ENCODE peak calls at places on chromosomes 16 and 17, in five cellular contexts. G is HCT116, T is HepG2, O is K562, R is H1. J is an unnamed sample.

GRCh38 chr16:67305216-67306071 is 21.1 kb downstream of the KCTD19 start:
- DNase-seq in G (no peak), T (no peak), O (peak), R (no peak), J (peak)

GRCh38 chr17:27473748-27474609 is 17.7 kb downstream of the KSR1 start:
- DNase-seq in G (no peak), T (no peak), O (peak), R (no peak), J (no peak)

GRCh38 chr16:414395-415169 is 10.9 kb upstream of the RAB11FIP3 start:
- DNase-seq in G (no peak), T (no peak), O (no peak), R (no peak), J (no peak)

GRCh38 chr16:50677351-50677750 is 3.8 kb downstream of the SNX20 start:
- DNase-seq in G (no peak), T (no peak), O (peak), R (no peak), J (peak)

GRCh38 chr16:30416624-30417298 is 9.4 kb downstream of the ZNF771 start:
- DNase-seq in G (no peak), T (no peak), O (no peak), R (no peak), J (no peak)

GRCh38 chr17:16287563-16288027 is 65.7 kb downstream of the CENPV start:
- DNase-seq in G (no peak), T (peak), O (peak), R (no peak), J (no peak)

GRCh38 chr16:16197966-16198365 is 25.3 kb downstream of the ABCC6 start:
- DNase-seq in G (no peak), T (no peak), O (no peak), R (no peak), J (no peak)

GRCh38 chr16:58658796-58659211 is 25.8 kb downstream of the SLC38A7 start:
- DNase-seq in G (no peak), T (no peak), O (no peak), R (no peak), J (no peak)

GRCh38 chr16:1189455-1189854 is 35.6 kb downstream of the TPSG1 start:
- DNase-seq in G (no peak), T (no peak), O (no peak), R (no peak), J (no peak)

GRCh38 chr16:14564881-14565687 is 65.0 kb downstream of the PARN start:
- DNase-seq in G (no peak), T (peak), O (no peak), R (no peak), J (no peak)

GRCh38 chr16:64865037-64865696 is 256.7 kb downstream of the CDH11 start:
- DNase-seq in G (no peak), T (no peak), O (no peak), R (no peak), J (no peak)

GRCh38 chr16:86704516-86704915 is 126.2 kb downstream of the FOXL1 start:
- DNase-seq in G (no peak), T (no peak), O (no peak), R (no peak), J (no peak)

GRCh38 chr17:27634781-27635180 is 3.8 kb downstream of the LGALS9 start:
- DNase-seq in G (no peak), T (no peak), O (no peak), R (no peak), J (no peak)

GRCh38 chr16:73337897-73338296 is 290.0 kb upstream of the ZFHX3 start:
- DNase-seq in G (no peak), T (no peak), O (no peak), R (no peak), J (no peak)

GRCh38 chr17:48107137-48108055 is at the start of gene SNX11:
- DNase-seq in G (peak), T (peak), O (peak), R (peak), J (peak)

GRCh38 chr17:7835818-7836595 is 2.0 kb downstream of the KDM6B start:
- DNase-seq in G (no peak), T (peak), O (no peak), R (no peak), J (peak)

GRCh38 chr17:42537826-42538451 is 1.9 kb downstream of the NAGLU start:
- DNase-seq in G (no peak), T (no peak), O (no peak), R (no peak), J (no peak)

GRCh38 chr17:36856921-36857381 is 80.3 kb upstream of the LHX1 start:
- DNase-seq in G (no peak), T (no peak), O (no peak), R (no peak), J (peak)

GRCh38 chr16:30805370-30806169 is 18.6 kb upstream of the ZNF629 start:
- DNase-seq in G (peak), T (peak), O (peak), R (no peak), J (peak)

GRCh38 chr17:42514867-42515266 is 21.2 kb upstream of the NAGLU start:
- DNase-seq in G (no peak), T (no peak), O (no peak), R (no peak), J (no peak)

GRCh38 chr17:61536417-61536955 is 54.5 kb downstream of the NACA2 start:
- DNase-seq in G (no peak), T (no peak), O (no peak), R (no peak), J (no peak)

GRCh38 chr17:66348605-66349165 is 46.3 kb downstream of the PRKCA start:
- DNase-seq in G (peak), T (peak), O (peak), R (no peak), J (peak)

GRCh38 chr17:72412650-72413076 is 291.8 kb downstream of the SOX9 start:
- DNase-seq in G (no peak), T (peak), O (no peak), R (no peak), J (no peak)

DNA sequence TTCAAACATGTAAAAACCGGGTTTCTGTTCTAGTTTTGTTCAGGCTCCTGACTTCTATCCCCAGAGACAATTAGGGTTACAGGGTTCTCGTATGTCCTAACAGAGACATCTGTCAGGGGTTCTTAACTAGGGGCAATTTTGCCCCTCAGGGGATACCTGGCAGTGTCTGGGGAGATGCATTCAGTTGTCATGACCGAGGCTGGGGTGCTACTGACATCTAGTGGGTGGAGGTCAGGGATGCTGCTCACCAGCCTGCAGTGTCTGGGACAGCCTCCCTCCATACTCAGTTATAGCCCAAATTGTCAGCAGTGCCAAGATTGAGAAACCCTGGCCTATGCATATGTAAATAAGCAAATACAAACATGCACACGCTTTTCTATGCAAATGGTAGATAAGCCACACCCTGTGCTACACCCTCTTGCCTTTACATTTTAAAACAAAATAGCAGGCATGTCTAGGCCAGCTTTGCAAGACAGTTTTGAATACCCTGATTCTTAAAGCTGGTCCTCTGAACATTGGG is 37.4 kb downstream of the CLEC16A start:
- DNase-seq in G (peak), T (peak), O (peak), R (no peak), J (peak)
- TF ChIP-seq CTCF in G (peak), T (peak), O (peak), R (peak), J (peak)

DNA sequence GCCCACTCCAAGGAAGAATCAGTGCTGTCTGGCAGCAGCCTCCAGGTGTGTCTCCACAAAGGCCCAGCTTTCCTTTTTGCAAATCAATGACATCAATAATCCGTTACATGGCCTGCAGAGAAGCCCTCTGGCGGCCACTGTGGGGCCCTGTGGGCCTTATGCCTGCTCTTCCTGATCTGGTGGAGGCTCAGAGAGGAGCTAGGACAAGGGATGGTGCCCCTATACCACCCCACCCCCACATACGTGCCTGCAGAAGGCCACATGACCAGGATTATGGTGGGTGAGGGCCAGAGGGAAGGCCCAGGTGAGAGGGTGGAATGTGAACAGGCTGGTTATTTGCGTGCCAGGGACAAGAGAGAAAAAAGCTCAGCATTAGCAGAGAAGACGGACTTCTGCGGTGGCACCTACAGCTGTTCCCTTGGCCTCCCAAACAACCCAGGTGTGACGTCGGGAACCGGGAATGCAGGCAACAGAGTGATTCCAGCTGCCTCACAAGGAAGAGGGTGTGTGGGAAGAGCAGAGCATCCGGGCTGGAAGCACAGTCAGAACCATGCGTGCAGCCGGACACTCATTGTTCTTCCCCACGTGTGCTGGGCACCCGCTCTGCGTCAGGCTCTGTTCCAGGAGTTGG is 22.5 kb downstream of the EIF4A3 start:
- DNase-seq in G (peak), T (peak), O (no peak), R (peak), J (peak)
- TF ChIP-seq JUND in G (no peak), T (no peak), O (peak), R (peak), J (no peak)

DNA sequence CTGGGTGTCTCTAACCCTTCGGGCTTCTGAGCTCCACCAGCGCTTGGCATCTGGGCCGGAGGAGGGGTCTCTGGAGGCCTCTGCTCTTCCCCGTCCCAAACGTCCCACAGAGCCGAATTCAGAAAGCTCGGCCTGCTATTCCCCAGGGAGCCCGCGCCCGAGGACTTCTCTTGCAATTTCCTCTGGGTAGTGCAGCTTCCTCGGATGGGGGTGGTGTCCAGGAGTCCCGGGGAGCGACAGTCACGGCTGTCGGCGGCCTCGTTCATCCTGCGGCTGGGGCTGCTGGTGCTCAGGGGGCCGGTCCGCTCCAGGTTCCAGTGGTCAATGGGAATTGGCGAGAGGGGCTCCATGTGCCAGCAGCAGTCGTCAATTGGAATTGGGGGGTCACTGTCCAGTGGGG is 11.8 kb upstream of the NLRC3 start:
- DNase-seq in G (no peak), T (no peak), O (no peak), R (no peak), J (no peak)
- TF ChIP-seq CTCF in G (no peak), T (no peak), O (no peak), R (no peak), J (no peak)

GRCh38 chr17:3557768-3558583 is at the start of gene TRPV3:
- DNase-seq in G (peak), T (no peak), O (peak), R (no peak), J (no peak)
- TF ChIP-seq JUND in G (no peak), T (no peak), O (peak), R (no peak), J (no peak)

J was measured in SK-N-SH.